ENCODE peak calls at places on chromosomes 16 and 17, in six cellular contexts. D, F, B, K, R and X are unnamed samples. For H3K27me3 and H3K36me3, the result is how much of the 10 kb centered on the place peaks cover.

GRCh38 chr17:40139566-40140058 is 725 bp upstream of the CASC3 start:
- DNase-seq in D (peak), F (no peak), B (no peak), K (no peak), R (no peak), X (no peak)

GRCh38 chr17:66829386-66829864 is 5.5 kb upstream of the CACNG5 start:
- DNase-seq in D (peak), F (no peak), B (peak), K (no peak), R (no peak), X (peak)

GRCh38 chr16:47734987-47735594 is 274.0 kb downstream of the PHKB start:
- DNase-seq in D (no peak), F (peak), B (no peak), K (no peak), R (no peak), X (no peak)

GRCh38 chr17:31608659-31609254 is 217.3 kb downstream of the RAB11FIP4 start:
- DNase-seq in D (no peak), F (no peak), B (peak), K (no peak), R (no peak), X (no peak)

GRCh38 chr16:1305823-1306222 is 3.6 kb upstream of the UBE2I start:
- DNase-seq in D (no peak), F (no peak), B (no peak), K (no peak), R (no peak), X (no peak)

GRCh38 chr16:75052481-75053211 is 53.8 kb downstream of the ZNRF1 start:
- DNase-seq in D (no peak), F (no peak), B (no peak), K (no peak), R (no peak), X (no peak)

GRCh38 chr16:88705746-88706287 is 391 bp downstream of the RNF166 start:
- DNase-seq in D (no peak), F (no peak), B (no peak), K (no peak), R (no peak), X (no peak)

GRCh38 chr17:9322298-9322697 is 253.3 kb downstream of the STX8 start:
- DNase-seq in D (peak), F (no peak), B (no peak), K (no peak), R (no peak), X (no peak)

GRCh38 chr17:47239663-47240374 is 13.8 kb upstream of the ITGB3 start:
- DNase-seq in D (peak), F (no peak), B (peak), K (peak), R (peak), X (peak)

GRCh38 chr17:9929873-9930272 is 24.8 kb upstream of the RCVRN start:
- DNase-seq in D (no peak), F (no peak), B (no peak), K (no peak), R (no peak), X (no peak)

GRCh38 chr17:76544123-76544915 is 4.5 kb downstream of the PRCD start:
- DNase-seq in D (peak), F (peak), B (no peak), K (no peak), R (no peak), X (no peak)

GRCh38 chr17:746783-747629 is 5.1 kb downstream of the GEMIN4 start:
- DNase-seq in D (no peak), F (no peak), B (no peak), K (no peak), R (no peak), X (no peak)

GRCh38 chr16:21083729-21084268 is 66.8 kb downstream of the DNAH3 start:
- DNase-seq in D (peak), F (peak), B (peak), K (peak), R (peak), X (no peak)

GRCh38 chr16:11396241-11397048 is 51.2 kb downstream of the RMI2 start:
- DNase-seq in D (peak), F (peak), B (peak), K (peak), R (peak), X (no peak)

GRCh38 chr17:48558057-48558456 is 13.1 kb upstream of the HOXB2 start:
- DNase-seq in D (no peak), F (peak), B (no peak), K (no peak), R (no peak), X (no peak)

GRCh38 chr16:1772362-1772907 is at the start of gene EME2:
- DNase-seq in D (no peak), F (no peak), B (peak), K (no peak), R (no peak), X (no peak)

GRCh38 chr17:59839646-59840328 is 53.0 kb downstream of the TUBD1 start:
- DNase-seq in D (no peak), F (no peak), B (no peak), K (peak), R (no peak), X (no peak)
- H3K4me3 ChIP-seq in D (peak), F (peak), B (peak), K (peak), R (peak), X (peak)

GRCh38 chr17:79875511-79875910 is 36.3 kb upstream of the CBX4 start:
- DNase-seq in D (no peak), F (no peak), B (no peak), K (no peak), R (no peak), X (no peak)
- H3K27me3 ChIP-seq in D (under half), F (under half), B (under half), K (under half), R (under half), X (under half)

DNA sequence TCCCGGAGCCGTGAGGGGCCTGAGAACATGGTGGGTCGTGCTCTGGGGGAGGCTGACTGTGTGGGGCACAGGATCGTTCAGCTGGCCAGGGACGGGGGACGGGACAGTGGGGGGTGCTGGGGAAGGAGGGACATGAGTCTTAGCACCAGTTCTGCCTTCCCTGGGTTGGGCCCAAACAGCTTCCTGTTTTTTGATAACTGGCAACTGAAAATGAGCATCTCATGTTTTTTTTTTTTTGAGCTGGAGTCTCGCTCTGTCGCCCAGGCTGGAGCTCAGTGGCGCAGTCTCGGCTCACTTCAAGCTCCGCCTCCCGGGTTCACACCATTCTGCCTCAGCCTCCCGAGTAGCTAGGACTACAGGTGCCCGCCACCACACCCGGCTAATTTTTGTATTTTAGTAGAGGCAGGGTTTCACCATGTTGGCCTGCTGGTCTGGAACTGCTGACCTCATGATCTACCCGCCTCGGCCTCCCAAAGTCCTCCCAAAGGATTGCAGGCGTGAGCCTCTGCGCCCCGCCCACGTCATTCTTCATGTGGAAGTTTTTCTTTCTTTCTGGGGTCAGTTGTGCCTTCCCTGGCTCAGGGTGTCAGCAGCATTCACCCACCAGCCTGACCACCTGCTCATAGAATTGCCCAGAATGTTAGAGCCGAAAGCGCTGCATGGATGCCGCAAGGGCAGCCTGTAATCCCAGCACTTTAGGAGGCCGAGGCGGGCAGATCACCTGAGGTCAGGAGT is 6.4 kb downstream of the ASPSCR1 start:
- DNase-seq in D (no peak), F (no peak), B (no peak), K (no peak), R (no peak), X (no peak)
- H3K36me3 ChIP-seq in D (under half), F (under half), B (under half), K (under half), R (under half), X (under half)

GRCh38 chr16:30446203-30446595 is 525 bp upstream of the SEPHS2 start:
- DNase-seq in D (no peak), F (no peak), B (no peak), K (no peak), R (no peak), X (no peak)

GRCh38 chr16:30447512-30448226 is 2.0 kb upstream of the SEPHS2 start:
- DNase-seq in D (no peak), F (no peak), B (no peak), K (no peak), R (no peak), X (no peak)

GRCh38 chr16:30445149-30445407 is 596 bp downstream of the SEPHS2 start:
- DNase-seq in D (no peak), F (no peak), B (no peak), K (no peak), R (no peak), X (no peak)

GRCh38 chr16:30444231-30445148 is 1.2 kb downstream of the SEPHS2 start:
- DNase-seq in D (no peak), F (no peak), B (no peak), K (no peak), R (no peak), X (no peak)

GRCh38 chr16:30445408-30446202 is at the start of gene SEPHS2:
- DNase-seq in D (peak), F (peak), B (peak), K (peak), R (peak), X (peak)
- H3K4me3 ChIP-seq in D (peak), F (peak), B (peak), K (peak), R (peak), X (peak)

GRCh38 chr17:72903522-72903921 is 189.0 kb downstream of the SLC39A11 start:
- DNase-seq in D (no peak), F (no peak), B (no peak), K (no peak), R (no peak), X (no peak)

GRCh38 chr17:72900542-72900941 is 191.9 kb downstream of the SLC39A11 start:
- DNase-seq in D (no peak), F (no peak), B (peak), K (no peak), R (no peak), X (no peak)

GRCh38 chr17:72901657-72902056 is 190.8 kb downstream of the SLC39A11 start:
- DNase-seq in D (no peak), F (no peak), B (no peak), K (no peak), R (no peak), X (no peak)

GRCh38 chr17:72906306-72906705 is 186.2 kb downstream of the SLC39A11 start:
- DNase-seq in D (no peak), F (no peak), B (no peak), K (no peak), R (no peak), X (no peak)

GRCh38 chr17:72901098-72901497 is 191.4 kb downstream of the SLC39A11 start:
- DNase-seq in D (no peak), F (no peak), B (no peak), K (no peak), R (no peak), X (no peak)
- H3K27me3 ChIP-seq in D (under half), F (under half), B (under half), K (under half), R (under half), X (under half)

GRCh38 chr16:67234180-67234597 is 7.3 kb downstream of the TMEM208 start:
- DNase-seq in D (no peak), F (no peak), B (no peak), K (no peak), R (no peak), X (no peak)
- H3K36me3 ChIP-seq in D (under half), F (half or more), B (half or more), K (half or more), R (half or more), X (half or more)

DNA sequence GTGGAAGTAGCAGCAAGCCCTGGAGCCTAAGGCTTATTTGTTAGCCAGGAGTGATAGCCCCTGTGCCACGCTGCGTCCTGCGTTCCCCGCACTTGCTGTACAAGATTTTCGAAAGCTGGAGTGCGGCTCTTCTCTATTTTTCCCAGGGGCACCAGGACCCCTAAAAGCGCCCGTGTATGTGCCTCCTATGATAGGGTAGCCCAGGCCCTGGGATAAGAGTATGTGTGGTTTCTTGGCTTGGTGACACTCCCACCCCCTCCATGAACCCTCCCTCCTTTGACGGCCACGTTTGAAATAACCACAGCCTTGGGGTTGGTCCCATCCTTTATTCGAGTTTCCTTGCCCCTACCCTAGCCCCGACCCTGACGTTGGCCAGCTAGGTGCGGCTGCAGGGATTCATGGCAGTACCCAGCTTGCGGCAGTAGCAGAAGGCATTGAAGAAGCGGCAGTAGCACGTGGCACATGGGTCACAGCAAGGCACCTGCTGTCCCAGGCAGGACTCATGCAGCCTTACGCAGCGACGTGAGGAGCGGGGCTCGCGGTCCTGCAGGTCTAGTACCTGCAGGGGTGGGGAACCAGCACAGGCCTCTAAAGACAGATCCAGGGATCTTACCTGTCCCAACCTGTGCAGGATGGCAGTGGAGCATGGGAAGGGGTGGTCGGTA is 955 bp downstream of the AGRP start:
- DNase-seq in D (no peak), F (no peak), B (no peak), K (no peak), R (no peak), X (no peak)
- H3K4me3 ChIP-seq in D (peak), F (peak), B (no peak), K (peak), R (peak), X (peak)

GRCh38 chr17:41585301-41585700 is 1.4 kb downstream of the KRT14 start:
- DNase-seq in D (no peak), F (no peak), B (no peak), K (no peak), R (no peak), X (no peak)
- H3K27me3 ChIP-seq in D (under half), F (under half), B (under half), K (under half), R (under half), X (under half)

GRCh38 chr17:18247613-18248001 is 10.9 kb downstream of the FLII start:
- DNase-seq in D (no peak), F (no peak), B (no peak), K (no peak), R (no peak), X (no peak)

GRCh38 chr17:18245038-18245776 is 13.3 kb downstream of the FLII start:
- DNase-seq in D (no peak), F (no peak), B (no peak), K (no peak), R (no peak), X (no peak)

GRCh38 chr17:18248300-18248731 is 10.2 kb downstream of the FLII start:
- DNase-seq in D (peak), F (no peak), B (peak), K (peak), R (no peak), X (no peak)

GRCh38 chr17:18246880-18247612 is 11.5 kb downstream of the FLII start:
- DNase-seq in D (peak), F (peak), B (peak), K (no peak), R (no peak), X (no peak)

DNA sequence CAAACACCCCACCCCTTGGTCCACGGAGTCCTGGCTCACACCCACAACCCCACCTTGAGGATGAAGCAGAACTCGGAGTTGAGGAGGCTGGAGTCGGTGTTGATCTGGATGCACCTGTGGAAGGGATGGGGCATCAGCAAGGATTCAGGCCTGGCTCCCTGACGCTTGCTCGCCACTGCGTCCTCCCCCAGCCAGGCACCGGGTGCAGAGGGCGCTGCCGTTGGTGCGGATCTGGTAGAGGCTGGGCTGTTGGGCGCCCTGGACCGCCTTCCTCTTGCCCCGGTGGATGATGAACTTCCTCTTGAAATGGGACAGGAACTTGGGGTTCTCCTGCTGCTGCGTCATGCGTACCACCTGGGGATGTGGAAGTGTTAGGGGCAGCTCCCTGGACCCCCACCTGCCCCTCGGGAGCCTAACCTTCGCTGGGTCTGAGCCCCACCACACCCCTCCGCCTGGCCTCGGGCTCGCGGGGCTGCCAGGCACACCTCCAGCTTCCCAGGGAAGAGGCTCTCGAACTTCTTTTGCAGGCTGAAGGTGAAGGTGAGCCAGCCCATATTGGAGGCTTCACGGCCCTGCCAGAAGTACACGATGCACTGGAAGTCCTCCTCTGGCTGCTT is 12.3 kb downstream of the FLII start:
- DNase-seq in D (no peak), F (no peak), B (no peak), K (no peak), R (no peak), X (no peak)
- H3K36me3 ChIP-seq in D (half or more), F (half or more), B (half or more), K (half or more), R (half or more), X (half or more)

DNA sequence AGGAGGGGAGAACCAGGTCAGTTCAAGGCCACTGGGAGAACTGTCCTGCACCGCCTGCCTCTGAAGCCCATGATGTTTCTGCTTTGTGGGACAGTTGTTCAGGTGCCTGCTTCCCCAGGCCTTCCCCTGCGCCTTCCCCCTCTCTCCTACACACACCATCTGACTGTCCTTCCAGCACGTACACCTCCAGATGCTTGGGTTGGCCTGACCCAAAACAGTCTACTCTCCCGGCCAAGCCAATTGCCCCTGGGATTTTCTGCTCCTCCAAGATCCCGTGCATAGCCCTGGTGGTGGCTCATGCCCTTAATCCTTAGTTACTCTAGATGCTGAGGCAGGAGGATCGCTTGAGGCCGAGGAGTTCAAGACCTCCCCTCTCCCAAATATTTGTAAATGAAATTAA is 684 bp upstream of the RSAD1 start:
- DNase-seq in D (no peak), F (no peak), B (no peak), K (no peak), R (no peak), X (no peak)
- H3K4me3 ChIP-seq in D (peak), F (peak), B (no peak), K (no peak), R (peak), X (no peak)